ENCODE peak calls at places on chromosomes 2 and 18, in four cellular contexts. One of them, this sample, is unnamed.

GRCh38 chr18:35143615-35144596 is 96.9 kb upstream of the ZNF397 start:
- DNase-seq in K562: peak
- DNase-seq in GM12878: no peak
- DNase-seq in HepG2: peak
- DNase-seq in this sample: peak

GRCh38 chr18:25786778-25787177 is 303.6 kb downstream of the SS18 start:
- DNase-seq in K562: no peak
- DNase-seq in HepG2: no peak
- DNase-seq in GM12878: no peak
- DNase-seq in this sample: no peak

GRCh38 chr18:51025512-51025911 is 4.5 kb upstream of the SMAD4 start:
- DNase-seq in HepG2: no peak
- DNase-seq in K562: no peak
- DNase-seq in GM12878: no peak
- DNase-seq in this sample: no peak

GRCh38 chr2:45102579-45103117 is 93.4 kb upstream of the SIX2 start:
- DNase-seq in GM12878: no peak
- DNase-seq in HepG2: no peak
- DNase-seq in K562: no peak
- DNase-seq in this sample: no peak

GRCh38 chr2:233982421-233983121 is 65.4 kb downstream of the TRPM8 start:
- DNase-seq in HepG2: peak
- DNase-seq in GM12878: no peak
- DNase-seq in K562: no peak
- DNase-seq in this sample: no peak

GRCh38 chr2:61887684-61888303 is 662 bp downstream of the CCT4 start:
- DNase-seq in GM12878: no peak
- DNase-seq in K562: no peak
- DNase-seq in HepG2: peak
- DNase-seq in this sample: peak

GRCh38 chr2:159710601-159711180 is 1.6 kb upstream of the MARCHF7 start:
- DNase-seq in HepG2: no peak
- DNase-seq in K562: no peak
- DNase-seq in GM12878: no peak
- DNase-seq in this sample: no peak

GRCh38 chr2:161625314-161625919 is 1.2 kb downstream of the SLC4A10 start:
- DNase-seq in HepG2: no peak
- DNase-seq in K562: no peak
- DNase-seq in GM12878: no peak
- DNase-seq in this sample: no peak

GRCh38 chr2:203444738-203445137 is 90.4 kb downstream of the RAPH1 start:
- DNase-seq in HepG2: no peak
- DNase-seq in K562: no peak
- DNase-seq in GM12878: no peak
- DNase-seq in this sample: no peak

GRCh38 chr2:25279091-25279651 is 62.6 kb downstream of the DNMT3A start:
- DNase-seq in GM12878: peak
- DNase-seq in K562: no peak
- DNase-seq in HepG2: no peak
- DNase-seq in this sample: no peak

GRCh38 chr2:20667151-20667530 is 197 bp downstream of the GDF7 start:
- DNase-seq in GM12878: no peak
- DNase-seq in HepG2: no peak
- DNase-seq in K562: peak
- DNase-seq in this sample: no peak

GRCh38 chr2:18362696-18363095 is 197.8 kb downstream of the RDH14 start:
- DNase-seq in K562: no peak
- DNase-seq in GM12878: no peak
- DNase-seq in HepG2: no peak
- DNase-seq in this sample: no peak

GRCh38 chr2:204586444-204587165 is 41.3 kb downstream of the PARD3B start:
- DNase-seq in HepG2: no peak
- DNase-seq in GM12878: no peak
- DNase-seq in K562: no peak
- DNase-seq in this sample: no peak

GRCh38 chr2:219250044-219250781 is 2.8 kb upstream of the TUBA4B start:
- DNase-seq in GM12878: no peak
- DNase-seq in K562: no peak
- DNase-seq in HepG2: no peak
- DNase-seq in this sample: no peak

GRCh38 chr2:223725494-223725893 is 111.9 kb downstream of the AP1S3 start:
- DNase-seq in K562: peak
- DNase-seq in GM12878: no peak
- DNase-seq in HepG2: peak
- DNase-seq in this sample: peak

GRCh38 chr2:191746306-191746705 is 68.4 kb downstream of the NABP1 start:
- DNase-seq in HepG2: no peak
- DNase-seq in GM12878: no peak
- DNase-seq in K562: no peak
- DNase-seq in this sample: no peak

GRCh38 chr18:49028091-49028490 is 77.3 kb upstream of the SMAD7 start:
- DNase-seq in HepG2: no peak
- DNase-seq in GM12878: no peak
- DNase-seq in K562: no peak
- DNase-seq in this sample: no peak

GRCh38 chr2:239605976-239606375 is 205.2 kb upstream of the HDAC4 start:
- DNase-seq in GM12878: no peak
- DNase-seq in K562: no peak
- DNase-seq in HepG2: no peak
- DNase-seq in this sample: no peak

GRCh38 chr18:47931707-47932103 is 1.2 kb upstream of the SMAD2 start:
- DNase-seq in GM12878: no peak
- DNase-seq in K562: peak
- DNase-seq in HepG2: no peak
- DNase-seq in this sample: no peak

GRCh38 chr2:88429929-88430328 is 22.6 kb downstream of the FOXI3 start:
- DNase-seq in K562: no peak
- DNase-seq in HepG2: no peak
- DNase-seq in GM12878: no peak
- DNase-seq in this sample: no peak

GRCh38 chr18:67938691-67939090 is 422.2 kb upstream of the DSEL start:
- DNase-seq in GM12878: no peak
- DNase-seq in HepG2: no peak
- DNase-seq in K562: no peak
- DNase-seq in this sample: no peak

GRCh38 chr18:79962311-79962710 is 2.1 kb upstream of the HSBP1L1 start:
- DNase-seq in GM12878: no peak
- DNase-seq in HepG2: no peak
- DNase-seq in K562: no peak
- DNase-seq in this sample: no peak

GRCh38 chr18:79961527-79962291 is 2.7 kb upstream of the HSBP1L1 start:
- DNase-seq in K562: peak
- DNase-seq in GM12878: no peak
- DNase-seq in HepG2: peak
- DNase-seq in this sample: no peak

GRCh38 chr18:79958981-79959380 is 5.5 kb upstream of the HSBP1L1 start:
- DNase-seq in K562: no peak
- DNase-seq in GM12878: no peak
- DNase-seq in HepG2: no peak
- DNase-seq in this sample: no peak

GRCh38 chr18:79962835-79963657 is 1.4 kb upstream of the HSBP1L1 start:
- DNase-seq in K562: no peak
- DNase-seq in HepG2: no peak
- DNase-seq in GM12878: peak
- DNase-seq in this sample: no peak

GRCh38 chr18:79960921-79961526 is 3.4 kb upstream of the HSBP1L1 start:
- DNase-seq in K562: no peak
- DNase-seq in GM12878: no peak
- DNase-seq in HepG2: no peak
- DNase-seq in this sample: no peak
- TF ChIP-seq BHLHE40 in K562: no peak
- TF ChIP-seq BHLHE40 in GM12878: no peak
- TF ChIP-seq BHLHE40 in HepG2: no peak
- TF ChIP-seq BHLHE40 in this sample: no peak

DNA sequence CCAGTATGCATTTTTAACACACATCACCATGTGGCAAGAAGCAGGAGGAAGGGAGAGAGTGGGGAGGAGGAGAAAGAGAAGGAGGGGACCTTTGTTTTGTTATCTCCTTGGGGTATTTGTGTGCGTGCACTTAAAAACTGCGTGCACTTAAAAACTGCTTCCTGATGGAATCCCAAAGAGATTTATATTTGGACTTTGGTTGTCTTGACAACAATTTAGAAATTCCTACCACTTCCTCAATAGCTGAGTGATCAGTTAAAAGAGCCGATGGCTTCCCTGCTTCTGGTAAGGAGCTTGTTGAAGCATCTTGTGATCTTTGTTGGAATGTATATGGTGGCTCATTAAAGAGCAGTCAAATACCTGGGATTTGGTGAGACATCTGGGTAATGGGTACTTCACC is 4.5 kb downstream of the RAB31 start:
- DNase-seq in HepG2: no peak
- DNase-seq in GM12878: no peak
- DNase-seq in K562: no peak
- DNase-seq in this sample: no peak
- TF ChIP-seq CHD4 in HepG2: no peak
- TF ChIP-seq CHD4 in GM12878: no peak
- TF ChIP-seq CHD4 in K562: no peak
- TF ChIP-seq CHD4 in this sample: no peak

DNA sequence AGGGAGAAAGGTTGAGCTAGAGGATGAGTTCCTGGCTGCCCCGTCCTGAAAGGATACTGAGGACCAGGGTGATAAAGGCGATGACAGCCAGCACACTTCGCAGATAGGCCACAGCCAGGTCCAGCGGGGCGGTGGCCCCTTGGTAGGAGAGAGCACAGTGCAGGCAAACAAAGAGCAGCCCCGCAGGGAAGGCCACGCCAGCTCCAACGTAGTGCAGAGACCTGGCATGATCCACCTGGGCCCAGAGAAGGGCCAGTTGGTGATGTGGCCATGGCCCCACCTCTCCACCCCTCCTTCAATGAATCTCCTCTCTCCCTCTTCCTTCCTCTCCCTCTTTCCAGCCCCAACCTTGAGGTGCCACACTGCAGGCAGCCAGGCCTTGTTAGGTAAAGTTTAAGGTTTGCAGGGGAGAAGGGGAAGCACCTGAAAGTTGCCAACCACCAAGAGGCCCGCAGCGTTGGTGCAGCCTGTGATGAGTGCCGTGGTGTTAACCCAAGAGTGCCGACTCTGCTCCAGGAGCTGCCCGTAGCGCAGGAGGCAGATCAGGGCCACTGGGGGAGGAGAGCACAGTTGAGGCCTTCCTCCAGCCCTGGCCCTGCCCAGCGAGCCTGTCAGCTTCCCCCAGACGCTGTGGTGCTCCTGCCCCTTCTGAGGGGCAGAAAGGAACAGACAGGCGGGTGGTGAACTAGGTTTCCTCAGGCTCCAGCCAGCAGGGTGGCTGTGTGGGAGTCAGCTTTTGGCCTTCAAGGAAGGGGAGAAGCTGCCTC is 2.8 kb downstream of the TMEM150A start:
- DNase-seq in GM12878: no peak
- DNase-seq in K562: no peak
- DNase-seq in HepG2: no peak
- DNase-seq in this sample: no peak
- TF ChIP-seq POLR2A in GM12878: no peak
- TF ChIP-seq POLR2A in K562: peak
- TF ChIP-seq POLR2A in HepG2: no peak
- TF ChIP-seq POLR2A in this sample: no peak

GRCh38 chr2:240983996-240984498 is 14.4 kb upstream of the SNED1 start:
- DNase-seq in K562: no peak
- DNase-seq in GM12878: no peak
- DNase-seq in HepG2: no peak
- DNase-seq in this sample: peak
- TF ChIP-seq BHLHE40 in K562: no peak
- TF ChIP-seq BHLHE40 in GM12878: no peak
- TF ChIP-seq BHLHE40 in HepG2: no peak
- TF ChIP-seq BHLHE40 in this sample: no peak

GRCh38 chr2:50838316-50838715 is 193.6 kb downstream of the NRXN1 start:
- DNase-seq in HepG2: no peak
- DNase-seq in GM12878: no peak
- DNase-seq in K562: no peak
- DNase-seq in this sample: no peak

GRCh38 chr2:50840346-50841124 is 191.4 kb downstream of the NRXN1 start:
- DNase-seq in GM12878: no peak
- DNase-seq in HepG2: no peak
- DNase-seq in K562: no peak
- DNase-seq in this sample: no peak
- TF ChIP-seq CHD4 in GM12878: no peak
- TF ChIP-seq CHD4 in HepG2: no peak
- TF ChIP-seq CHD4 in K562: no peak
- TF ChIP-seq CHD4 in this sample: no peak

This sample was measured in A549.